ENCODE peak calls at places on chromosomes 7 and 10, in ten cellular contexts. A is cardiac muscle cell, N is NT2/D1, L is left lung, B is fibroblast of the conjunctiva, F is NCI-H146, S is heart right ventricle, K is aorta, W is mammary epithelial cell, G is HEK293T. X is an unnamed sample.

GRCh38 chr10:99926925-99927718 is 82.6 kb downstream of the DNMBP start:
- DNase-seq in S (peak; percentile 50), W (no peak), N (no peak), A (peak; percentile 77), F (no peak), K (no peak), G (no peak), B (peak; percentile 16), L (no peak), X (no peak)

GRCh38 chr10:18505719-18506118 is 145.7 kb downstream of the NSUN6 start:
- DNase-seq in W (no peak), S (no peak), F (no peak), A (peak; percentile 50), L (no peak), N (no peak), K (no peak), G (no peak), B (peak; percentile 16), X (no peak)

GRCh38 chr7:3056713-3057388 is 13.2 kb upstream of the CARD11 start:
- DNase-seq in B (no peak), G (no peak), A (no peak), K (peak; percentile 60), S (no peak), F (peak; percentile 45), W (no peak), L (no peak), N (no peak), X (no peak)

GRCh38 chr10:29865700-29866355 is 193.6 kb downstream of the JCAD start:
- DNase-seq in B (no peak), N (no peak), K (no peak), S (no peak), A (no peak), F (no peak), W (peak; percentile 56), L (no peak), G (no peak), X (no peak)

GRCh38 chr10:29618341-29619171 is 16.2 kb downstream of the SVIL start:
- DNase-seq in L (peak; percentile 81), F (no peak), K (no peak), S (no peak), B (no peak), N (no peak), A (peak; percentile 29), G (no peak), W (peak; percentile 81), X (no peak)

GRCh38 chr7:42242381-42242780 is 5.4 kb upstream of the GLI3 start:
- DNase-seq in B (no peak), K (no peak), W (no peak), N (no peak), F (no peak), A (no peak), L (no peak), S (no peak), G (no peak), X (no peak)

GRCh38 chr7:134727711-134728110 is 51.7 kb upstream of the CALD1 start:
- DNase-seq in W (no peak), B (no peak), K (no peak), F (no peak), L (no peak), A (no peak), S (no peak), G (no peak), N (no peak), X (no peak)

GRCh38 chr10:98272690-98273453 is 4.9 kb upstream of the LOXL4 start:
- DNase-seq in N (no peak), F (no peak), B (no peak), A (no peak), S (no peak), G (no peak), W (no peak), L (no peak), K (no peak), X (no peak)

GRCh38 chr10:6195376-6195775 is 7.4 kb upstream of the PFKFB3 start:
- DNase-seq in A (peak; percentile 70), B (no peak), W (no peak), K (no peak), N (no peak), F (no peak), L (no peak), G (no peak), S (no peak), X (no peak)

GRCh38 chr7:46970131-46970430 is 611.8 kb downstream of the TNS3 start:
- DNase-seq in A (no peak), B (no peak), S (no peak), W (no peak), L (no peak), K (no peak), G (no peak), F (no peak), N (no peak), X (no peak)

GRCh38 chr7:106283831-106284515 is 810 bp downstream of the NAMPT start:
- DNase-seq in G (peak; percentile 27), L (peak; percentile 85), B (no peak), K (peak; percentile 81), N (no peak), F (peak; percentile 74), W (peak; percentile 51), S (peak; percentile 53), A (peak; percentile 64), X (no peak)

GRCh38 chr7:101154693-101155102 is 422 bp downstream of the AP1S1 start:
- DNase-seq in B (no peak), N (no peak), K (peak; percentile 79), W (no peak), G (no peak), A (no peak), S (no peak), F (peak; percentile 35), L (no peak), X (no peak)

GRCh38 chr7:27779873-27780272 is 39.9 kb downstream of the TAX1BP1 start:
- DNase-seq in K (no peak), L (no peak), N (no peak), G (no peak), F (no peak), B (no peak), A (peak; percentile 29), W (no peak), S (no peak), X (no peak)

GRCh38 chr7:130758429-130759056 is 24.5 kb upstream of the KLF14 start:
- DNase-seq in F (peak; percentile 21), N (peak; percentile 33), A (peak; percentile 77), W (peak; percentile 11), B (peak; percentile 68), L (no peak), K (no peak), G (peak; percentile 18), S (no peak), X (no peak)

GRCh38 chr10:112052176-112052575 is 131.4 kb downstream of the GPAM start:
- DNase-seq in A (no peak), B (no peak), F (no peak), G (no peak), N (no peak), S (no peak), L (no peak), W (no peak), K (no peak), X (no peak)

GRCh38 chr7:91565499-91566331 is 301.5 kb downstream of the FZD1 start:
- DNase-seq in F (peak; percentile 91), K (no peak), S (no peak), N (no peak), A (no peak), G (no peak), L (no peak), B (peak; percentile 9), W (no peak), X (no peak)

GRCh38 chr7:63789378-63790176 is 209.1 kb upstream of the ZNF722 start:
- DNase-seq in S (no peak), F (no peak), W (no peak), K (peak; percentile 76), N (peak; percentile 6), L (no peak), G (no peak), A (no peak), B (no peak), X (no peak)

GRCh38 chr10:21449288-21449966 is 76.1 kb downstream of the SKIDA1 start:
- DNase-seq in F (no peak), W (no peak), A (no peak), N (no peak), B (no peak), K (no peak), L (no peak), S (no peak), G (no peak), X (no peak)

GRCh38 chr7:123209786-123210185 is 10.0 kb upstream of the SLC13A1 start:
- DNase-seq in S (no peak), K (no peak), A (peak; percentile 50), B (no peak), L (no peak), G (no peak), W (no peak), N (no peak), F (no peak), X (no peak)

GRCh38 chr7:28840515-28841125 is 117.5 kb downstream of the TRIL start:
- DNase-seq in B (no peak), N (no peak), L (no peak), F (no peak), S (no peak), W (no peak), G (peak; percentile 32), K (no peak), A (peak; percentile 21), X (no peak)

GRCh38 chr7:114358911-114359310 is 55.7 kb upstream of the FOXP2 start:
- DNase-seq in N (no peak), A (no peak), K (no peak), B (no peak), S (no peak), W (no peak), L (no peak), F (no peak), G (no peak), X (no peak)

GRCh38 chr7:142863891-142864685 is 9.2 kb downstream of the EPHB6 start:
- DNase-seq in A (no peak), B (no peak), G (no peak), K (no peak), S (no peak), N (no peak), W (no peak), L (peak; percentile 78), F (no peak), X (no peak)

GRCh38 chr7:77995717-77996116 is 197.1 kb downstream of the PHTF2 start:
- DNase-seq in B (no peak), S (no peak), G (peak; percentile 53), K (no peak), W (no peak), N (no peak), L (no peak), A (no peak), F (no peak), X (no peak)

GRCh38 chr10:3791974-3792633 is 7.1 kb upstream of the KLF6 start:
- DNase-seq in B (no peak), A (peak; percentile 40), L (no peak), K (no peak), S (no peak), W (no peak), F (no peak), G (no peak), N (no peak), X (no peak)

GRCh38 chr7:42932861-42933591 is 850 bp downstream of the MRPL32 start:
- DNase-seq in F (peak; percentile 40), K (no peak), G (peak; percentile 14), B (no peak), A (peak; percentile 69), W (no peak), L (no peak), S (no peak), N (no peak), X (no peak)

GRCh38 chr7:24826662-24827020 is 69.4 kb upstream of the GSDME start:
- DNase-seq in N (no peak), A (no peak), W (peak; percentile 74), G (no peak), L (no peak), S (no peak), B (no peak), K (no peak), F (no peak), X (no peak)

GRCh38 chr7:113142385-113143119 is 24.2 kb upstream of the SMIM30 start:
- DNase-seq in F (no peak), B (no peak), S (no peak), L (no peak), N (no peak), A (no peak), G (no peak), K (no peak), W (no peak), X (no peak)

X was measured in iPS DF 6.9.